ENCODE peak calls at places on chromosomes 7 and 10, in eight cellular contexts. One of them, this sample, is unnamed.

GRCh38 chr7:101581891-101582290 is 47.2 kb downstream of the MYL10 start:
- DNase-seq in HCT116: no peak
- DNase-seq in SK-N-MC: no peak
- DNase-seq in SK-N-SH: no peak
- DNase-seq in HepG2: no peak
- DNase-seq in K562: no peak
- DNase-seq in H1: no peak
- DNase-seq in GM12878: no peak
- DNase-seq in this sample: no peak

GRCh38 chr10:116690356-116691078 is 51.8 kb downstream of the HSPA12A start:
- DNase-seq in HCT116: no peak
- DNase-seq in SK-N-MC: no peak
- DNase-seq in SK-N-SH: no peak
- DNase-seq in HepG2: no peak
- DNase-seq in K562: no peak
- DNase-seq in H1: peak
- DNase-seq in GM12878: no peak
- DNase-seq in this sample: no peak

GRCh38 chr7:112255388-112255720 is 48.9 kb downstream of the ZNF277 start:
- DNase-seq in HCT116: no peak
- DNase-seq in SK-N-MC: no peak
- DNase-seq in SK-N-SH: peak
- DNase-seq in HepG2: no peak
- DNase-seq in K562: no peak
- DNase-seq in H1: no peak
- DNase-seq in GM12878: no peak
- DNase-seq in this sample: no peak

GRCh38 chr7:830069-830468 is 2.2 kb upstream of the SUN1 start:
- DNase-seq in HCT116: no peak
- DNase-seq in SK-N-MC: no peak
- DNase-seq in SK-N-SH: no peak
- DNase-seq in HepG2: no peak
- DNase-seq in K562: no peak
- DNase-seq in H1: no peak
- DNase-seq in GM12878: no peak
- DNase-seq in this sample: no peak

GRCh38 chr10:55746002-55746401 is 615.1 kb downstream of the ZWINT start:
- DNase-seq in HCT116: no peak
- DNase-seq in SK-N-MC: no peak
- DNase-seq in SK-N-SH: no peak
- DNase-seq in HepG2: no peak
- DNase-seq in K562: no peak
- DNase-seq in H1: no peak
- DNase-seq in GM12878: no peak
- DNase-seq in this sample: no peak

GRCh38 chr7:24199978-24200377 is 84.0 kb upstream of the NPY start:
- DNase-seq in HCT116: no peak
- DNase-seq in SK-N-MC: peak
- DNase-seq in SK-N-SH: peak
- DNase-seq in HepG2: no peak
- DNase-seq in K562: no peak
- DNase-seq in H1: no peak
- DNase-seq in GM12878: no peak
- DNase-seq in this sample: no peak

GRCh38 chr7:87414400-87415188 is 60.9 kb downstream of the ABCB4 start:
- DNase-seq in HCT116: no peak
- DNase-seq in SK-N-MC: no peak
- DNase-seq in SK-N-SH: no peak
- DNase-seq in HepG2: peak
- DNase-seq in K562: no peak
- DNase-seq in H1: no peak
- DNase-seq in GM12878: no peak
- DNase-seq in this sample: no peak

GRCh38 chr7:129122751-129123516 is 21.6 kb upstream of the TSPAN33 start:
- DNase-seq in HCT116: no peak
- DNase-seq in SK-N-MC: no peak
- DNase-seq in SK-N-SH: no peak
- DNase-seq in HepG2: no peak
- DNase-seq in K562: no peak
- DNase-seq in H1: no peak
- DNase-seq in GM12878: peak
- DNase-seq in this sample: peak

GRCh38 chr7:111168182-111168581 is 77.3 kb downstream of the LRRN3 start:
- DNase-seq in HCT116: no peak
- DNase-seq in SK-N-MC: peak
- DNase-seq in SK-N-SH: no peak
- DNase-seq in HepG2: no peak
- DNase-seq in K562: no peak
- DNase-seq in H1: no peak
- DNase-seq in GM12878: no peak
- DNase-seq in this sample: no peak

GRCh38 chr7:20307119-20307518 is 23.6 kb upstream of the ITGB8 start:
- DNase-seq in HCT116: no peak
- DNase-seq in SK-N-MC: no peak
- DNase-seq in SK-N-SH: no peak
- DNase-seq in HepG2: no peak
- DNase-seq in K562: peak
- DNase-seq in H1: no peak
- DNase-seq in GM12878: peak
- DNase-seq in this sample: peak

GRCh38 chr10:10096898-10097297 is 920.8 kb upstream of the CELF2 start:
- DNase-seq in HCT116: no peak
- DNase-seq in SK-N-MC: no peak
- DNase-seq in SK-N-SH: no peak
- DNase-seq in HepG2: no peak
- DNase-seq in K562: no peak
- DNase-seq in H1: no peak
- DNase-seq in GM12878: no peak
- DNase-seq in this sample: no peak

GRCh38 chr7:83947260-83947659 is 247.3 kb downstream of the SEMA3A start:
- DNase-seq in HCT116: peak
- DNase-seq in SK-N-MC: no peak
- DNase-seq in SK-N-SH: peak
- DNase-seq in HepG2: peak
- DNase-seq in K562: peak
- DNase-seq in H1: no peak
- DNase-seq in GM12878: no peak
- DNase-seq in this sample: no peak

GRCh38 chr7:76303057-76303828 is 770 bp downstream of the HSPB1 start:
- DNase-seq in HCT116: peak
- DNase-seq in SK-N-MC: peak
- DNase-seq in SK-N-SH: peak
- DNase-seq in HepG2: peak
- DNase-seq in K562: peak
- DNase-seq in H1: peak
- DNase-seq in GM12878: peak
- DNase-seq in this sample: peak

GRCh38 chr10:116636976-116637375 is 16.2 kb downstream of the PNLIPRP2 start:
- DNase-seq in HCT116: no peak
- DNase-seq in SK-N-MC: no peak
- DNase-seq in SK-N-SH: no peak
- DNase-seq in HepG2: no peak
- DNase-seq in K562: no peak
- DNase-seq in H1: no peak
- DNase-seq in GM12878: no peak
- DNase-seq in this sample: no peak

GRCh38 chr10:120948889-120949382 is 97.8 kb downstream of the WDR11 start:
- DNase-seq in HCT116: peak
- DNase-seq in SK-N-MC: no peak
- DNase-seq in SK-N-SH: peak
- DNase-seq in HepG2: peak
- DNase-seq in K562: peak
- DNase-seq in H1: peak
- DNase-seq in GM12878: no peak
- DNase-seq in this sample: peak
- H3K9ac ChIP-seq in HCT116: no peak
- H3K9ac ChIP-seq in SK-N-MC: no peak
- H3K9ac ChIP-seq in SK-N-SH: no peak
- H3K9ac ChIP-seq in HepG2: no peak
- H3K9ac ChIP-seq in K562: no peak
- H3K9ac ChIP-seq in H1: no peak
- H3K9ac ChIP-seq in GM12878: no peak
- H3K9ac ChIP-seq in this sample: no peak

GRCh38 chr7:26197153-26198115 is 3.1 kb downstream of the HNRNPA2B1 start:
- DNase-seq in HCT116: no peak
- DNase-seq in SK-N-MC: no peak
- DNase-seq in SK-N-SH: no peak
- DNase-seq in HepG2: no peak
- DNase-seq in K562: no peak
- DNase-seq in H1: no peak
- DNase-seq in GM12878: no peak
- DNase-seq in this sample: no peak
- TF ChIP-seq POLR2AphosphoS5 in HCT116: peak
- TF ChIP-seq POLR2AphosphoS5 in SK-N-MC: no peak
- TF ChIP-seq POLR2AphosphoS5 in SK-N-SH: peak
- TF ChIP-seq POLR2AphosphoS5 in HepG2: no peak
- TF ChIP-seq POLR2AphosphoS5 in K562: no peak
- TF ChIP-seq POLR2AphosphoS5 in H1: peak
- TF ChIP-seq POLR2AphosphoS5 in GM12878: peak
- TF ChIP-seq POLR2AphosphoS5 in this sample: no peak

GRCh38 chr10:21464134-21464533 is 61.3 kb downstream of the SKIDA1 start:
- DNase-seq in HCT116: no peak
- DNase-seq in SK-N-MC: no peak
- DNase-seq in SK-N-SH: no peak
- DNase-seq in HepG2: no peak
- DNase-seq in K562: no peak
- DNase-seq in H1: no peak
- DNase-seq in GM12878: no peak
- DNase-seq in this sample: no peak

GRCh38 chr10:21456160-21456559 is 69.3 kb downstream of the SKIDA1 start:
- DNase-seq in HCT116: no peak
- DNase-seq in SK-N-MC: no peak
- DNase-seq in SK-N-SH: no peak
- DNase-seq in HepG2: no peak
- DNase-seq in K562: no peak
- DNase-seq in H1: no peak
- DNase-seq in GM12878: no peak
- DNase-seq in this sample: no peak

DNA sequence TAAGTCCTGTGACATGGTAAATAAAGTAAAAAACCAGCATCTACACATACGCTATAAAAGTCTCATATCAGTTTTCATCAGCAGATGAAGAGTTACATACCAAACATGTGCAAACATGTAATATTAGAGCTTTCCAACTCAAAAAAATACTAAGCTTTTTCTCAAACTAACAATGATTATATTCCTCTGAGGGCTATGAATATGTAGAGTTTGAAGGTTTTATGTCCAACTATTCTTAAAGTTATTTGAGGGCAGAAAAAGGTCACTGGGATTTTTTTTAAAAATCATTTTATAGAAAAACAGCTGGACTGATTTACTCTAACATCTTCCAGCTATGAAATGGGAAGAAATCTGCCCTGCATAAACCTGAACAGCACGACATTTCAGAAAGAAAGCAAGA is 67.0 kb downstream of the SKIDA1 start:
- DNase-seq in HCT116: no peak
- DNase-seq in SK-N-MC: no peak
- DNase-seq in SK-N-SH: no peak
- DNase-seq in HepG2: no peak
- DNase-seq in K562: no peak
- DNase-seq in H1: no peak
- DNase-seq in GM12878: no peak
- DNase-seq in this sample: no peak
- H3K9ac ChIP-seq in HCT116: no peak
- H3K9ac ChIP-seq in SK-N-MC: no peak
- H3K9ac ChIP-seq in SK-N-SH: no peak
- H3K9ac ChIP-seq in HepG2: no peak
- H3K9ac ChIP-seq in K562: no peak
- H3K9ac ChIP-seq in H1: no peak
- H3K9ac ChIP-seq in GM12878: no peak
- H3K9ac ChIP-seq in this sample: no peak

DNA sequence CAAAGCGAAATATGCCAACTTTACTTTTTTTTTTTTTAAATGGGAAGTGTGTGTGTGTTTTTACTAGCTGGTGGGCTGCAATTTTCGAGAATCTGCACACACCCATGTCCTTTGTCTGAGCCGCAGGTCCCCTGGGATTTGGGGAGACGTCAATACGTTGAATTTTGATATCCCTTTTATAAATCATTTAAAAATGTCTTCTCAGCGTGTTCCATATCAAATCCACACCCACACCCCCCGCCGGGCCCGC is 404 bp upstream of the FMC1 start:
- DNase-seq in HCT116: no peak
- DNase-seq in SK-N-MC: no peak
- DNase-seq in SK-N-SH: no peak
- DNase-seq in HepG2: no peak
- DNase-seq in K562: no peak
- DNase-seq in H1: no peak
- DNase-seq in GM12878: no peak
- DNase-seq in this sample: no peak
- TF ChIP-seq POLR2AphosphoS5 in HCT116: no peak
- TF ChIP-seq POLR2AphosphoS5 in SK-N-MC: no peak
- TF ChIP-seq POLR2AphosphoS5 in SK-N-SH: no peak
- TF ChIP-seq POLR2AphosphoS5 in HepG2: no peak
- TF ChIP-seq POLR2AphosphoS5 in K562: no peak
- TF ChIP-seq POLR2AphosphoS5 in H1: no peak
- TF ChIP-seq POLR2AphosphoS5 in GM12878: no peak
- TF ChIP-seq POLR2AphosphoS5 in this sample: no peak

GRCh38 chr7:43291789-43292188 is 179.3 kb downstream of the HECW1 start:
- DNase-seq in HCT116: no peak
- DNase-seq in SK-N-MC: no peak
- DNase-seq in SK-N-SH: no peak
- DNase-seq in HepG2: no peak
- DNase-seq in K562: no peak
- DNase-seq in H1: no peak
- DNase-seq in GM12878: no peak
- DNase-seq in this sample: no peak
- H3K9ac ChIP-seq in HCT116: no peak
- H3K9ac ChIP-seq in SK-N-MC: no peak
- H3K9ac ChIP-seq in SK-N-SH: no peak
- H3K9ac ChIP-seq in HepG2: no peak
- H3K9ac ChIP-seq in K562: no peak
- H3K9ac ChIP-seq in H1: no peak
- H3K9ac ChIP-seq in GM12878: no peak
- H3K9ac ChIP-seq in this sample: no peak

This sample was measured in endothelial cell of umbilical vein.